ENCODE peak calls at places on chromosomes 3 and 15, in ten cellular contexts. V is H54; W is AG08396; H is hepatic stellate cell; X is T-helper 9 cell; P is NCI-H524; O is Peyer's patch; U is NCI-H460; J is cardiac septum; M is naive thymus-derived CD8-positive, alpha-beta T cell. L is an unnamed sample.

GRCh38 chr3:66220066-66220465 is 735 bp upstream of the SLC25A26 start:
- DNase-seq in X (no peak), O (no peak), W (no peak), V (no peak), M (no peak), H (no peak), U (no peak), P (peak), J (no peak), L (no peak)

GRCh38 chr15:74201656-74202420 is 749 bp downstream of the STRA6 start:
- DNase-seq in W (no peak), X (no peak), U (no peak), P (no peak), H (no peak), J (no peak), M (no peak), V (no peak), O (no peak), L (no peak)

GRCh38 chr3:4637265-4637664 is 144.1 kb downstream of the ITPR1 start:
- DNase-seq in P (no peak), M (no peak), W (no peak), X (no peak), V (no peak), U (no peak), O (no peak), H (no peak), J (no peak), L (no peak)

GRCh38 chr15:67130166-67130565 is 64.8 kb downstream of the SMAD3 start:
- DNase-seq in W (no peak), U (no peak), X (no peak), M (no peak), O (no peak), V (no peak), H (no peak), J (peak), P (no peak), L (no peak)

GRCh38 chr3:196639517-196640500 is at the start of gene NRROS:
- DNase-seq in W (peak), O (peak), X (peak), P (peak), U (no peak), H (peak), M (peak), V (peak), J (peak), L (peak)

GRCh38 chr3:62073038-62073437 is 300.3 kb downstream of the FEZF2 start:
- DNase-seq in H (no peak), V (no peak), W (peak), M (no peak), J (no peak), O (no peak), P (no peak), U (no peak), X (no peak), L (no peak)

GRCh38 chr3:105140899-105141367 is 225.8 kb upstream of the ALCAM start:
- DNase-seq in V (no peak), J (no peak), H (no peak), M (no peak), X (no peak), P (no peak), U (no peak), W (no peak), O (no peak), L (no peak)

GRCh38 chr3:10683106-10683505 is 132.9 kb upstream of the SLC6A11 start:
- DNase-seq in V (no peak), P (no peak), H (no peak), O (no peak), U (no peak), M (no peak), J (no peak), W (no peak), X (no peak), L (no peak)

GRCh38 chr3:118968640-118969039 is 66.0 kb downstream of the IGSF11 start:
- DNase-seq in M (no peak), O (no peak), W (no peak), P (no peak), U (no peak), V (no peak), H (no peak), X (no peak), J (no peak), L (no peak)

GRCh38 chr15:83199288-83199687 is 8.3 kb downstream of the HDGFL3 start:
- DNase-seq in V (no peak), W (no peak), X (no peak), J (no peak), M (no peak), P (no peak), O (no peak), H (no peak), U (no peak), L (no peak)

GRCh38 chr15:36748743-36749142 is 169.3 kb downstream of the CDIN1 start:
- DNase-seq in P (no peak), M (no peak), X (no peak), U (no peak), V (no peak), O (no peak), H (no peak), J (no peak), W (no peak), L (no peak)

GRCh38 chr15:69758810-69759410 is 306.3 kb downstream of the RPLP1 start:
- DNase-seq in P (no peak), O (no peak), M (peak), W (no peak), J (peak), V (no peak), U (no peak), H (no peak), X (peak), L (peak)

GRCh38 chr3:53704363-53704725 is 141.9 kb downstream of the CHDH start:
- DNase-seq in H (no peak), M (no peak), U (no peak), V (no peak), P (no peak), O (no peak), X (no peak), W (no peak), J (no peak), L (no peak)

GRCh38 chr3:117355566-117355965 is 646.0 kb downstream of the TUSC7 start:
- DNase-seq in O (no peak), W (peak), J (no peak), U (peak), M (no peak), X (no peak), P (peak), V (no peak), H (peak), L (no peak)

GRCh38 chr3:62818347-62818746 is 56.9 kb downstream of the CADPS start:
- DNase-seq in X (no peak), M (no peak), W (no peak), U (no peak), O (no peak), H (no peak), P (no peak), V (no peak), J (no peak), L (no peak)

GRCh38 chr15:66617137-66618090 is 51.6 kb upstream of the LCTL start:
- DNase-seq in H (peak), J (peak), V (peak), O (no peak), M (no peak), U (no peak), X (no peak), W (peak), P (no peak), L (peak)

GRCh38 chr3:129184396-129184656 is 630 bp upstream of the CNBP start:
- DNase-seq in J (no peak), P (peak), M (no peak), O (no peak), U (peak), V (no peak), W (peak), X (no peak), H (no peak), L (no peak)

GRCh38 chr3:172103724-172104123 is 64.3 kb downstream of the FNDC3B start:
- DNase-seq in U (no peak), J (no peak), H (no peak), M (no peak), W (peak), V (no peak), X (no peak), O (no peak), P (peak), L (no peak)

GRCh38 chr3:105956311-105956710 is 87.5 kb upstream of the CBLB start:
- DNase-seq in O (no peak), M (no peak), V (no peak), P (no peak), X (no peak), J (no peak), U (no peak), W (no peak), H (no peak), L (no peak)

GRCh38 chr3:32873491-32874130 is 55.8 kb downstream of the TRIM71 start:
- DNase-seq in J (no peak), W (no peak), M (no peak), V (no peak), U (no peak), O (no peak), H (no peak), X (no peak), P (no peak), L (no peak)

GRCh38 chr3:112302881-112303761 is 9.1 kb upstream of the SLC9C1 start:
- DNase-seq in U (no peak), X (no peak), P (no peak), V (no peak), J (no peak), M (no peak), O (no peak), H (no peak), W (peak), L (no peak)

GRCh38 chr15:92848852-92849598 is 51.1 kb upstream of the CHD2 start:
- DNase-seq in U (no peak), P (no peak), X (peak), M (peak), J (no peak), W (peak), O (no peak), H (peak), V (no peak), L (no peak)

GRCh38 chr3:140816372-140816771 is 125.3 kb upstream of the SLC25A36 start:
- DNase-seq in H (no peak), V (no peak), W (no peak), J (no peak), M (no peak), P (no peak), X (no peak), O (no peak), U (no peak), L (no peak)

GRCh38 chr15:100767002-100767825 is 112.4 kb upstream of the ALDH1A3 start:
- DNase-seq in H (no peak), V (no peak), W (peak), P (no peak), U (no peak), M (no peak), J (peak), X (no peak), O (no peak), L (no peak)

GRCh38 chr3:15974647-15975046 is 176.9 kb upstream of the ANKRD28 start:
- DNase-seq in V (peak), X (no peak), H (no peak), U (no peak), O (no peak), J (no peak), M (no peak), W (no peak), P (peak), L (no peak)

L was measured in CD14-positive monocyte.